ENCODE peak calls at places on chromosomes 5 and 9, in five cellular contexts. One of them, this sample, is unnamed. For H3K9me3, the result is how much of the 10 kb centered on the place peaks cover.

GRCh38 chr5:112077180-112077579 is 320.2 kb upstream of the NREP start:
- DNase-seq in suprapubic skin: no peak
- DNase-seq in tibial nerve: no peak
- DNase-seq in H1: no peak
- DNase-seq in sigmoid colon: no peak
- DNase-seq in this sample: no peak

GRCh38 chr5:180155331-180155881 is 53.6 kb downstream of the RASGEF1C start:
- DNase-seq in tibial nerve: no peak
- DNase-seq in sigmoid colon: peak
- DNase-seq in H1: peak
- DNase-seq in suprapubic skin: no peak
- DNase-seq in this sample: no peak

GRCh38 chr9:124292696-124293593 is 35.2 kb downstream of the NEK6 start:
- DNase-seq in sigmoid colon: no peak
- DNase-seq in H1: no peak
- DNase-seq in suprapubic skin: no peak
- DNase-seq in tibial nerve: no peak
- DNase-seq in this sample: no peak

GRCh38 chr9:135456436-135457104 is 23.0 kb upstream of the PPP1R26 start:
- DNase-seq in sigmoid colon: no peak
- DNase-seq in H1: no peak
- DNase-seq in suprapubic skin: no peak
- DNase-seq in tibial nerve: no peak
- DNase-seq in this sample: no peak

GRCh38 chr9:124757589-124757988 is 13.5 kb downstream of the NR6A1 start:
- DNase-seq in tibial nerve: no peak
- DNase-seq in H1: no peak
- DNase-seq in sigmoid colon: no peak
- DNase-seq in suprapubic skin: no peak
- DNase-seq in this sample: no peak

GRCh38 chr5:109585012-109585599 is 104.6 kb upstream of the MAN2A1 start:
- DNase-seq in sigmoid colon: no peak
- DNase-seq in suprapubic skin: no peak
- DNase-seq in tibial nerve: no peak
- DNase-seq in H1: no peak
- DNase-seq in this sample: no peak

GRCh38 chr5:1926471-1927341 is 44.0 kb upstream of the IRX4 start:
- DNase-seq in sigmoid colon: no peak
- DNase-seq in H1: no peak
- DNase-seq in tibial nerve: no peak
- DNase-seq in suprapubic skin: no peak
- DNase-seq in this sample: no peak

GRCh38 chr9:134055981-134056461 is 11.8 kb downstream of the BRD3 start:
- DNase-seq in sigmoid colon: peak
- DNase-seq in suprapubic skin: peak
- DNase-seq in tibial nerve: peak
- DNase-seq in H1: no peak
- DNase-seq in this sample: peak

GRCh38 chr5:16600397-16600796 is 16.4 kb downstream of the RETREG1 start:
- DNase-seq in H1: no peak
- DNase-seq in tibial nerve: peak
- DNase-seq in suprapubic skin: peak
- DNase-seq in sigmoid colon: peak
- DNase-seq in this sample: peak

GRCh38 chr5:32462618-32463017 is 18.1 kb upstream of the ZFR start:
- DNase-seq in tibial nerve: no peak
- DNase-seq in H1: no peak
- DNase-seq in suprapubic skin: no peak
- DNase-seq in sigmoid colon: no peak
- DNase-seq in this sample: no peak

DNA sequence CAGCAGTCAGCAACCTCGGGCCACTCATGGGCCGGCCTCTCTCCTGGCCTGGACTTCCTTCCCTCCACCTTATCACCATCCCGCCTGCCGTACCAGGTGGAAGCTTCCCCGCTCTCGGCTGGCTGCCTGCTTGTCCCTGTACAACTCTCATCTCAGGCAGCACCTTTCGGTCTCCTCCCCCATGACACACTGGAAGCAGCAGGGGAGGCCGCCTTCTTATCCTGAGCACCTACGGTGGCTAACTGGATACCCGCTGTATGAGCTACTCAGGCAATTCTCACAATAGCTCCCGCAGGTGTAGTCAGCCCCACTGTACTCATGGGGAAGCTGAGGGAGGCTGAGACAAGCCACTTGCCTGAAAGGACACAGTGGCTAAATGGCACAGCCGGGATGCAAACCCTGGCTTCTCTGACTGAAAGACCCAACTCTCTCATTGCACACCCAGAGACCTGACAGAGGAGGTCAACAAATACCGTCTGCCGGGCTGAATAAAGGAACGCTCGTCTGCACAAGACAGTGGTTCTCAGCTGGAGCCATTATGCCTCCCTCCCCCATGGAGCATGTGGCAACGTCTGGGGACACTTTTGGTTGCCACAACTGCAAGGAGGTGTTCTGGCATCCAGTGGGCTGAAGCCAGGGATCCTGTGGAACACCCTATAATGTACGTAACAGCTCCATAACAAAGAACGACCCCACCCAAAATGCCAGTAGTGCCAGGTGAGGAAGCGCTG is 9.6 kb downstream of the STK10 start:
- DNase-seq in tibial nerve: no peak
- DNase-seq in H1: no peak
- DNase-seq in sigmoid colon: no peak
- DNase-seq in suprapubic skin: no peak
- DNase-seq in this sample: no peak
- TF ChIP-seq POLR2A in tibial nerve: no peak
- TF ChIP-seq POLR2A in H1: no peak
- TF ChIP-seq POLR2A in sigmoid colon: no peak
- TF ChIP-seq POLR2A in suprapubic skin: no peak
- TF ChIP-seq POLR2A in this sample: no peak

DNA sequence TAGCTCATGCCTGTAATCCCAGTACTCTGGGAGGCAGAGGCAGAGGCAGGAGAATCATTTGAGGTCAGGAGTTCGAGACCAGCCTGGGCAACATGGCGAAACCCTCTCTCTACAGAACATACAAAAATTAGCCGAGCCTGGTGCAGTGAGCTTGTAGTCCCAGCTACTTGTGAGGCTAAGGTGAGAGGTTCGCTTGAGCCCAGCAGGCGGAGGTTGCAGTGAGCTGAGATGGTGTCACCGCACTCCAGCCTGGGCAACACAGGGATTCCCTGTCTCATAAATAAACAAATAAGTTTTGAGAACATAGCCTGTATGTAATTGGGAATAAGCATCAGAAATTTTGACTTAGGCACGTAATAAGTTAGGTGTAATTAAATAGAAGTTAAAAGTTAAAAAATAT is 971.7 kb upstream of the COX7C start:
- DNase-seq in sigmoid colon: no peak
- DNase-seq in H1: no peak
- DNase-seq in tibial nerve: no peak
- DNase-seq in suprapubic skin: no peak
- DNase-seq in this sample: no peak
- H3K9me3 ChIP-seq in sigmoid colon: under half
- H3K9me3 ChIP-seq in H1: under half
- H3K9me3 ChIP-seq in tibial nerve: under half
- H3K9me3 ChIP-seq in suprapubic skin: under half
- H3K9me3 ChIP-seq in this sample: under half

GRCh38 chr5:90409318-90410177 is at the start of gene CETN3:
- DNase-seq in tibial nerve: peak
- DNase-seq in suprapubic skin: peak
- DNase-seq in H1: peak
- DNase-seq in sigmoid colon: peak
- DNase-seq in this sample: peak
- TF ChIP-seq EP300 in tibial nerve: no peak
- TF ChIP-seq EP300 in suprapubic skin: no peak
- TF ChIP-seq EP300 in H1: no peak
- TF ChIP-seq EP300 in sigmoid colon: no peak
- TF ChIP-seq EP300 in this sample: no peak

GRCh38 chr5:132510076-132510475 is 19.5 kb upstream of the IRF1 start:
- DNase-seq in sigmoid colon: no peak
- DNase-seq in H1: no peak
- DNase-seq in suprapubic skin: no peak
- DNase-seq in tibial nerve: no peak
- DNase-seq in this sample: no peak
- TF ChIP-seq POLR2A in sigmoid colon: no peak
- TF ChIP-seq POLR2A in H1: no peak
- TF ChIP-seq POLR2A in suprapubic skin: no peak
- TF ChIP-seq POLR2A in tibial nerve: no peak
- TF ChIP-seq POLR2A in this sample: no peak

GRCh38 chr9:137967280-137967943 is 89.8 kb downstream of the CACNA1B start:
- DNase-seq in sigmoid colon: peak
- DNase-seq in suprapubic skin: no peak
- DNase-seq in tibial nerve: no peak
- DNase-seq in H1: no peak
- DNase-seq in this sample: no peak
- H3K9me3 ChIP-seq in sigmoid colon: under half
- H3K9me3 ChIP-seq in suprapubic skin: under half
- H3K9me3 ChIP-seq in tibial nerve: under half
- H3K9me3 ChIP-seq in H1: under half
- H3K9me3 ChIP-seq in this sample: under half

GRCh38 chr9:137339606-137340462 is 37.8 kb upstream of the NRARP start:
- DNase-seq in sigmoid colon: no peak
- DNase-seq in tibial nerve: no peak
- DNase-seq in H1: no peak
- DNase-seq in suprapubic skin: no peak
- DNase-seq in this sample: no peak
- TF ChIP-seq EP300 in sigmoid colon: no peak
- TF ChIP-seq EP300 in tibial nerve: no peak
- TF ChIP-seq EP300 in H1: no peak
- TF ChIP-seq EP300 in suprapubic skin: no peak
- TF ChIP-seq EP300 in this sample: no peak

GRCh38 chr9:6007770-6008168 is 7.7 kb downstream of the RANBP6 start:
- DNase-seq in tibial nerve: peak
- DNase-seq in H1: peak
- DNase-seq in sigmoid colon: peak
- DNase-seq in suprapubic skin: peak
- DNase-seq in this sample: peak
- TF ChIP-seq POLR2A in tibial nerve: no peak
- TF ChIP-seq POLR2A in H1: no peak
- TF ChIP-seq POLR2A in sigmoid colon: no peak
- TF ChIP-seq POLR2A in suprapubic skin: no peak
- TF ChIP-seq POLR2A in this sample: no peak

DNA sequence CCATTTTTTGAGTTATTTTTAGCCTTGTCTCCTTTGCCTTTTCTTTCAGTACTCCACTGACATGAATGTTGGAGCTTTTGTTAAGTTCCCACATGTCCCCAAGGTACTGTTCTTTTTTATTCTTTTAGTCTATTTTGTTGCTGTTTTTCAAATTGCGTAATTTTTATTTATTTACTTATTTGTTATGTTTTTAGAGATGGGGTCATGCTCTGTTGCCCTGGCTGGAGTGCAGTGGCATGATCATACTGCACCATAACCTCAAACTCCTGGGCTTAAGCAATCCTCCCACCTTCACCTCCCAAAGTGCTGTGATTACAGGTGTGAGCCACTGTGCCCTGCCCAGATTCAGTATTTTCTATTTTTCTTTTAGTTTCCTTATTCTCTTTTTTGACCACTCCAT is 5.4 kb upstream of the PCDHA1 start:
- DNase-seq in tibial nerve: no peak
- DNase-seq in suprapubic skin: no peak
- DNase-seq in H1: no peak
- DNase-seq in sigmoid colon: no peak
- DNase-seq in this sample: no peak
- H3K9me3 ChIP-seq in tibial nerve: under half
- H3K9me3 ChIP-seq in suprapubic skin: under half
- H3K9me3 ChIP-seq in H1: under half
- H3K9me3 ChIP-seq in sigmoid colon: under half
- H3K9me3 ChIP-seq in this sample: under half

GRCh38 chr9:129694265-129694664 is 28.8 kb downstream of the PRRX2 start:
- DNase-seq in suprapubic skin: no peak
- DNase-seq in sigmoid colon: no peak
- DNase-seq in H1: no peak
- DNase-seq in tibial nerve: no peak
- DNase-seq in this sample: no peak
- TF ChIP-seq EP300 in suprapubic skin: no peak
- TF ChIP-seq EP300 in sigmoid colon: no peak
- TF ChIP-seq EP300 in H1: no peak
- TF ChIP-seq EP300 in tibial nerve: no peak
- TF ChIP-seq EP300 in this sample: no peak

GRCh38 chr9:15306068-15306756 is 804 bp downstream of the TTC39B start:
- DNase-seq in sigmoid colon: peak
- DNase-seq in H1: peak
- DNase-seq in suprapubic skin: peak
- DNase-seq in tibial nerve: peak
- DNase-seq in this sample: peak

GRCh38 chr9:15308511-15308910 is 1.5 kb upstream of the TTC39B start:
- DNase-seq in sigmoid colon: no peak
- DNase-seq in tibial nerve: no peak
- DNase-seq in suprapubic skin: no peak
- DNase-seq in H1: peak
- DNase-seq in this sample: no peak

GRCh38 chr9:15307523-15307841 is 466 bp upstream of the TTC39B start:
- DNase-seq in sigmoid colon: no peak
- DNase-seq in suprapubic skin: no peak
- DNase-seq in tibial nerve: no peak
- DNase-seq in H1: no peak
- DNase-seq in this sample: no peak

GRCh38 chr9:15304620-15305019 is 2.4 kb downstream of the TTC39B start:
- DNase-seq in suprapubic skin: no peak
- DNase-seq in tibial nerve: no peak
- DNase-seq in sigmoid colon: no peak
- DNase-seq in H1: peak
- DNase-seq in this sample: no peak

GRCh38 chr9:15306757-15307522 is at the start of gene TTC39B:
- DNase-seq in sigmoid colon: peak
- DNase-seq in tibial nerve: peak
- DNase-seq in H1: peak
- DNase-seq in suprapubic skin: peak
- DNase-seq in this sample: peak
- TF ChIP-seq POLR2A in sigmoid colon: peak
- TF ChIP-seq POLR2A in tibial nerve: peak
- TF ChIP-seq POLR2A in H1: peak
- TF ChIP-seq POLR2A in suprapubic skin: no peak
- TF ChIP-seq POLR2A in this sample: peak